ENCODE peak calls at places on chromosomes 11 and 22, in ten cellular contexts. M is NCI-H748 treated with DMSO at 0.1 percent for 48 hours; I is HCT116; Z is naive thymus-derived CD8-positive, alpha-beta T cell; G is OCI-LY7; Y is GM23248; Q is HuH-7.5; T is amniotic stem cell; O is SHP77; A is nephron progenitor cell. K is an unnamed sample.

GRCh38 chr11:118136826-118137225 is 15.8 kb downstream of the SCN4B start:
- DNase-seq in M (no peak), I (no peak), Z (no peak), G (no peak), Y (no peak), Q (no peak), T (no peak), O (no peak), A (no peak), K (no peak)

GRCh38 chr22:17235861-17236260 is 16.6 kb upstream of the ADA2 start:
- DNase-seq in M (no peak), I (no peak), Z (no peak), G (no peak), Y (no peak), Q (no peak), T (no peak), O (no peak), A (no peak), K (no peak)

GRCh38 chr11:126329644-126330200 is 25.8 kb upstream of the ST3GAL4 start:
- DNase-seq in M (no peak), I (no peak), Z (no peak), G (no peak), Y (peak), Q (no peak), T (no peak), O (no peak), A (no peak), K (peak)

GRCh38 chr11:119742263-119742861 is 13.4 kb upstream of the NECTIN1 start:
- DNase-seq in M (no peak), I (no peak), Z (peak), G (no peak), Y (peak), Q (no peak), T (no peak), O (no peak), A (peak), K (peak)

GRCh38 chr11:12066056-12066798 is 44.2 kb upstream of the MICAL2 start:
- DNase-seq in M (no peak), I (peak), Z (no peak), G (no peak), Y (peak), Q (no peak), T (peak), O (no peak), A (no peak), K (no peak)

GRCh38 chr11:64971421-64972233 is at the start of gene MAJIN:
- DNase-seq in M (no peak), I (no peak), Z (peak), G (no peak), Y (peak), Q (no peak), T (no peak), O (no peak), A (peak), K (peak)

GRCh38 chr11:126334665-126335462 is 20.6 kb upstream of the ST3GAL4 start:
- DNase-seq in M (no peak), I (no peak), Z (no peak), G (no peak), Y (peak), Q (no peak), T (no peak), O (no peak), A (no peak), K (no peak)

GRCh38 chr11:32430586-32431357 is 4.6 kb downstream of the WT1 start:
- DNase-seq in M (no peak), I (no peak), Z (no peak), G (no peak), Y (no peak), Q (no peak), T (no peak), O (no peak), A (peak), K (no peak)

GRCh38 chr11:117177534-117178209 is 871 bp upstream of the SIDT2 start:
- DNase-seq in M (no peak), I (no peak), Z (no peak), G (no peak), Y (peak), Q (no peak), T (no peak), O (no peak), A (no peak), K (no peak)

GRCh38 chr11:45146072-45147016 is at the start of gene PRDM11:
- DNase-seq in M (peak), I (peak), Z (peak), G (peak), Y (peak), Q (peak), T (peak), O (peak), A (peak), K (peak)

GRCh38 chr11:15006139-15006759 is 34.1 kb upstream of the CALCA start:
- DNase-seq in M (peak), I (peak), Z (peak), G (peak), Y (peak), Q (peak), T (peak), O (peak), A (no peak), K (peak)

GRCh38 chr11:1299621-1300020 is 9.8 kb downstream of the TOLLIP start:
- DNase-seq in M (no peak), I (no peak), Z (no peak), G (no peak), Y (no peak), Q (no peak), T (no peak), O (no peak), A (no peak), K (no peak)

GRCh38 chr11:99351620-99352019 is 330.9 kb downstream of the CNTN5 start:
- DNase-seq in M (no peak), I (no peak), Z (no peak), G (no peak), Y (no peak), Q (no peak), T (no peak), O (no peak), A (no peak), K (no peak)

GRCh38 chr11:2164861-2165555 is 4.0 kb upstream of the INS start:
- DNase-seq in M (no peak), I (no peak), Z (no peak), G (no peak), Y (peak), Q (no peak), T (no peak), O (no peak), A (no peak), K (no peak)

GRCh38 chr11:61912991-61913698 is 4.2 kb downstream of the RAB3IL1 start:
- DNase-seq in M (no peak), I (no peak), Z (no peak), G (no peak), Y (no peak), Q (peak), T (no peak), O (no peak), A (no peak), K (no peak)

GRCh38 chr11:459511-460220 is 9.6 kb downstream of the PTDSS2 start:
- DNase-seq in M (no peak), I (no peak), Z (no peak), G (no peak), Y (no peak), Q (no peak), T (no peak), O (no peak), A (no peak), K (peak)

GRCh38 chr11:35524780-35525179 is 636 bp downstream of the PAMR1 start:
- DNase-seq in M (no peak), I (no peak), Z (no peak), G (no peak), Y (peak), Q (no peak), T (no peak), O (no peak), A (no peak), K (no peak)

K was measured in CD8-positive, alpha-beta memory T cell.